ENCODE peak calls at places on chromosomes 2 and 18, in eight cellular contexts. G is SK-N-SH; I is GM23338; O is CD8-positive, alpha-beta T cell; C is IMR-90; H is aorta; X is thyroid gland; J is body of pancreas. Y is an unnamed sample. For H3K27me3 and H3K4me1, the result is how much of the 10 kb centered on the place peaks cover.

GRCh38 chr2:45928946-45929345 is 277.5 kb downstream of the PRKCE start:
- DNase-seq in H (no peak), J (no peak), X (no peak), G (no peak), C (no peak), I (no peak), O (no peak), Y (no peak)

GRCh38 chr2:3585239-3586109 is 9.4 kb upstream of the COLEC11 start:
- DNase-seq in H (peak), O (no peak), X (no peak), I (no peak), C (peak), J (peak), G (peak), Y (no peak)

GRCh38 chr2:96663829-96664228 is 21.3 kb downstream of the FER1L5 start:
- DNase-seq in J (peak), O (no peak), C (no peak), G (no peak), X (no peak), H (peak), I (no peak), Y (no peak)

GRCh38 chr2:55309441-55309840 is 40.4 kb upstream of the MTIF2 start:
- DNase-seq in I (no peak), O (no peak), H (no peak), X (no peak), G (no peak), C (peak), J (no peak), Y (no peak)

GRCh38 chr18:49319590-49319989 is 140.9 kb downstream of the DYM start:
- DNase-seq in I (peak), J (no peak), X (no peak), G (no peak), C (peak), H (no peak), O (no peak), Y (no peak)

GRCh38 chr18:76491801-76492668 is 3.0 kb downstream of the ZNF516 start:
- DNase-seq in O (peak), H (peak), C (peak), X (peak), I (peak), G (peak), J (peak), Y (peak)

GRCh38 chr2:43372386-43373081 is 146.1 kb upstream of the ZFP36L2 start:
- DNase-seq in X (no peak), C (no peak), I (peak), G (no peak), H (no peak), O (no peak), J (no peak), Y (no peak)

GRCh38 chr2:102181919-102182635 is 4.7 kb upstream of the IL1RL2 start:
- DNase-seq in J (no peak), O (no peak), X (no peak), H (no peak), I (no peak), G (no peak), C (no peak), Y (no peak)

GRCh38 chr2:187935126-187935525 is 356.5 kb upstream of the GULP1 start:
- DNase-seq in C (no peak), G (no peak), H (no peak), X (no peak), J (no peak), I (no peak), O (no peak), Y (no peak)

GRCh38 chr2:3670376-3670775 is 12.4 kb downstream of the ALLC start:
- DNase-seq in G (no peak), I (no peak), X (no peak), J (no peak), C (no peak), H (no peak), O (no peak), Y (no peak)

GRCh38 chr18:8617907-8618306 is 8.7 kb downstream of the RAB12 start:
- DNase-seq in C (no peak), O (no peak), J (no peak), H (no peak), G (no peak), X (no peak), I (no peak), Y (no peak)

GRCh38 chr2:42117923-42118758 is 51.0 kb upstream of the EML4 start:
- DNase-seq in C (peak), I (peak), X (no peak), G (no peak), H (no peak), O (no peak), J (no peak), Y (peak)

GRCh38 chr2:102355526-102356380 is at the start of gene IL18R1:
- DNase-seq in H (peak), I (peak), G (peak), X (peak), O (peak), C (peak), J (peak), Y (peak)

DNA sequence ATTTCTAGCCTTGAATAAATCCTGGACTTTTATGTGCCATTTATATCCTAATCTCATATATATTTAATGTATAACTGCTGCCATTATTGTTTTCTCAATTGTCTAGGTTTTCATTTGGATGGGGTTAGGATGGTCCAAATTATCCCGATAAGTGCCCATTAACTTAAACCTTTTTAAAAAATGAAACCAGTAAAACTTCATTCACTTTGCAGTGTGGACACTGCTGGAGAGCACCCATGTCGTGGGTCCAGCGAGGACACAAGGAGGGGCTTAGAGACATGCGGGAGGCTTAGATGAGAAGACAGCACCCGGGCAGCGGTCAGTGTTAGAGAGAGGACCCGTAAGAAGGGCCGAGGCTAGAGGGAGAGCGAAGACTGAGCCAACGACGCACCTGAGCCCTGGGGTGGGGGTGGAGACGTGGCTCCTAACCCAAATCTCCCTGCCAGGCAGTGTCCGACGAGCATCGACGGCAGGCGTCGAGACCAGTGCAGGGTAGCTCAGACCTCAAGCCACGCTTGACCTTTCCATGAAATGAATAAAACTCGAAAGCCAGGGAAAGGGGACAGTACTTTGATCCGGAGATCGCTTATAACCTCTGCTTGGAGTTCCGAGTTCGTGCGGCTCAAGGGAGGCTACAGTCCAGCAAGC is 9.0 kb upstream of the EN1 start:
- DNase-seq in C (no peak), J (no peak), I (no peak), G (peak), X (no peak), O (no peak), H (no peak), Y (peak)
- H3K27me3 ChIP-seq in C (half or more), J (under half), I (half or more), G (half or more), X (half or more), O (under half), H (under half), Y (half or more)

GRCh38 chr2:230691005-230691647 is 21.5 kb upstream of the CAB39 start:
- DNase-seq in I (peak), H (no peak), O (no peak), X (no peak), J (no peak), G (no peak), C (peak), Y (no peak)
- H3K4me1 ChIP-seq in I (under half), H (under half), O (under half), X (under half), J (under half), G (under half), C (under half), Y (under half)

GRCh38 chr18:28208712-28209265 is 31.9 kb upstream of the CDH2 start:
- DNase-seq in J (no peak), H (no peak), O (no peak), X (no peak), I (no peak), G (no peak), C (no peak), Y (no peak)

GRCh38 chr18:28208268-28208667 is 31.3 kb upstream of the CDH2 start:
- DNase-seq in C (no peak), X (no peak), J (no peak), G (no peak), O (no peak), I (no peak), H (no peak), Y (no peak)

DNA sequence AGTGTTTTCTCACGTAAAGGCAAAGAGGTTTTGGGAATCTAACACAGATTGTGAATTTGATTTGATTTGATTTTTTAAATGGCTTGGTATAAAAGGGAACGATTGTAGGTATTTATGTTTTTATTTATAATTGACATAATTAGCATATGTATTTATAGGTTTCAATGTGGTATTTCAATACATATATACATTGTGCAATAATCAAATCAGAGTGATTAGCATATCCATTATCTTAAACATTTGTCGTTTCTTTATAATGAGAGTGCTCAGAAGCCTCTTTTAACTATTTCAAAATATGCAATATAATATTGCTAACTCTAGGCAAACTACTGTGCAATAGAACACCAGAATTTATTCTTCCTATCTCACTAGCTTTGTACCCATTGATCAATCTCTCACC is 35.1 kb upstream of the CDH2 start:
- DNase-seq in C (no peak), H (no peak), G (no peak), X (no peak), I (no peak), O (no peak), J (no peak), Y (no peak)
- H3K27me3 ChIP-seq in C (under half), H (under half), G (under half), X (under half), I (under half), O (under half), J (under half), Y (under half)

GRCh38 chr2:10341193-10341592 is 38.5 kb downstream of the HPCAL1 start:
- DNase-seq in O (no peak), I (no peak), J (no peak), H (peak), G (no peak), X (no peak), C (no peak), Y (no peak)

GRCh38 chr2:10340593-10340975 is 37.9 kb downstream of the HPCAL1 start:
- DNase-seq in C (no peak), J (no peak), H (peak), I (no peak), G (no peak), X (no peak), O (no peak), Y (no peak)

GRCh38 chr2:10337449-10337848 is 34.7 kb downstream of the HPCAL1 start:
- DNase-seq in H (no peak), O (no peak), G (no peak), C (no peak), X (no peak), I (no peak), J (no peak), Y (no peak)

GRCh38 chr2:10338242-10339188 is 35.8 kb downstream of the HPCAL1 start:
- DNase-seq in X (no peak), I (no peak), H (peak), C (no peak), O (no peak), J (no peak), G (peak), Y (no peak)

GRCh38 chr2:10339647-10340592 is 37.2 kb downstream of the HPCAL1 start:
- DNase-seq in G (no peak), C (no peak), I (no peak), X (no peak), J (no peak), O (no peak), H (peak), Y (no peak)
- H3K4me1 ChIP-seq in G (half or more), C (under half), I (under half), X (under half), J (under half), O (under half), H (under half), Y (under half)

GRCh38 chr2:240045098-240045497 is 8.2 kb downstream of the OR6B3 start:
- DNase-seq in J (no peak), C (no peak), H (no peak), O (no peak), I (no peak), G (no peak), X (no peak), Y (no peak)
- H3K27me3 ChIP-seq in J (under half), C (under half), H (under half), O (under half), I (under half), G (under half), X (under half), Y (under half)

GRCh38 chr2:197248001-197248401 is 62.6 kb downstream of the ANKRD44 start:
- DNase-seq in G (peak), X (no peak), H (no peak), O (no peak), I (no peak), C (no peak), J (no peak), Y (no peak)

GRCh38 chr2:197248623-197249022 is 62.0 kb downstream of the ANKRD44 start:
- DNase-seq in O (peak), I (no peak), X (no peak), C (peak), H (no peak), J (no peak), G (no peak), Y (no peak)

GRCh38 chr2:197249771-197250397 is 60.7 kb downstream of the ANKRD44 start:
- DNase-seq in H (no peak), O (no peak), I (no peak), X (no peak), C (no peak), G (no peak), J (no peak), Y (no peak)

GRCh38 chr2:197251576-197251975 is 59.0 kb downstream of the ANKRD44 start:
- DNase-seq in I (no peak), C (peak), G (no peak), X (no peak), O (no peak), H (no peak), J (no peak), Y (peak)

DNA sequence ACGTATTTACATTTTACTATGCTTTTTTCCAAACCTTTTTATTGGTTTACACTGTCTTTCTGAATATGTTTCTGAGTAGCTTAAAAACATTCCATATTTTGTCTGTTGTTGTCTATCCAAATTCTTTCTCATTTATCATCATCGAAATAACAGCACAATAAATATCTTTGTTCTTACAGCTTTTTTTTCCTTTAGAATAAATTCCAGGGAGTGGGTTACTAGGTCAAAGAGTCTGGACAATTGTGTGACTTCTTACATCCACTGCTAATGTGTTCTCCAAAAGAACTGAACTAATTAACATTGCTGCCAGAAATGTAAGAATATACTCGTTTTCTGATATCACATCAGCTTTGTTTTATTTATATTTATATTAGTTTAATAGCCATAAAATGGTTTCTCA is 59.4 kb downstream of the ANKRD44 start:
- DNase-seq in G (no peak), H (no peak), X (no peak), O (no peak), I (no peak), C (no peak), J (no peak), Y (no peak)
- H3K4me1 ChIP-seq in G (under half), H (under half), X (under half), O (half or more), I (under half), C (under half), J (under half), Y (under half)

GRCh38 chr2:219057709-219058540 is 2.8 kb downstream of the IHH start:
- DNase-seq in X (peak), J (peak), I (peak), G (peak), H (peak), C (peak), O (peak), Y (peak)

GRCh38 chr2:219058541-219059374 is 2.0 kb downstream of the IHH start:
- DNase-seq in X (peak), J (peak), H (peak), O (no peak), I (peak), G (peak), C (no peak), Y (peak)

GRCh38 chr2:219059375-219059724 is 1.4 kb downstream of the IHH start:
- DNase-seq in H (no peak), X (no peak), G (no peak), O (no peak), J (no peak), C (no peak), I (peak), Y (no peak)

GRCh38 chr2:219060821-219061791 is at the start of gene IHH:
- DNase-seq in J (peak), I (peak), X (no peak), H (no peak), O (peak), C (no peak), G (peak), Y (peak)

GRCh38 chr2:219059725-219060682 is 717 bp downstream of the IHH start:
- DNase-seq in J (peak), C (no peak), I (peak), H (no peak), G (peak), O (peak), X (no peak), Y (peak)
- H3K27me3 ChIP-seq in J (under half), C (half or more), I (half or more), H (under half), G (under half), O (under half), X (under half), Y (half or more)

Y was measured in osteoblast.